ENCODE peak calls at places on chromosomes 1 and 21, in six cellular contexts. C, S, E, P, N and L are unnamed samples.

GRCh38 chr1:220217383-220217988 is 54.8 kb downstream of the RAB3GAP2 start:
- DNase-seq in N (no peak), P (no peak), C (no peak), S (no peak), E (no peak), L (no peak)

GRCh38 chr1:76103034-76103433 is 28.5 kb downstream of the ST6GALNAC3 start:
- DNase-seq in E (no peak), S (no peak), N (no peak), P (no peak), C (no peak), L (no peak)

GRCh38 chr1:37034301-37035013 is at the start of gene GRIK3:
- DNase-seq in N (no peak), P (no peak), S (no peak), E (no peak), C (no peak), L (no peak)

GRCh38 chr1:101237229-101237837 is 514 bp downstream of the S1PR1 start:
- DNase-seq in N (peak), E (no peak), P (peak), S (no peak), C (no peak), L (peak)

GRCh38 chr1:35644204-35644603 is 2.9 kb upstream of the PSMB2 start:
- DNase-seq in P (no peak), N (no peak), S (no peak), E (no peak), C (no peak), L (no peak)

GRCh38 chr1:65470766-65471165 is 50.3 kb downstream of the LEPR start:
- DNase-seq in E (no peak), S (no peak), N (peak), P (no peak), C (no peak), L (no peak)

GRCh38 chr1:79912813-79913212 is 906.3 kb upstream of the ADGRL4 start:
- DNase-seq in N (no peak), P (peak), S (no peak), E (no peak), C (no peak), L (no peak)

GRCh38 chr1:185193756-185194155 is 36.8 kb downstream of the SWT1 start:
- DNase-seq in P (no peak), C (no peak), S (no peak), E (no peak), N (no peak), L (no peak)

GRCh38 chr21:28310711-28311110 is 682.0 kb downstream of the LTN1 start:
- DNase-seq in S (no peak), E (no peak), C (no peak), P (no peak), N (no peak), L (no peak)

GRCh38 chr1:15937146-15937545 is 38.8 kb downstream of the ZBTB17 start:
- DNase-seq in P (no peak), E (no peak), S (no peak), N (no peak), C (no peak), L (no peak)

GRCh38 chr21:41622831-41623548 is 115.0 kb upstream of the TMPRSS2 start:
- DNase-seq in P (peak), S (no peak), C (no peak), E (no peak), N (no peak), L (no peak)

GRCh38 chr1:53603431-53603830 is 135.5 kb downstream of the GLIS1 start:
- DNase-seq in N (no peak), C (no peak), P (no peak), S (no peak), E (no peak), L (no peak)

GRCh38 chr1:204367956-204368355 is 8.2 kb upstream of the PLEKHA6 start:
- DNase-seq in N (no peak), P (no peak), C (no peak), E (no peak), S (no peak), L (no peak)

GRCh38 chr21:39429445-39429844 is 16.1 kb downstream of the LCA5L start:
- DNase-seq in C (no peak), P (no peak), N (no peak), E (no peak), S (no peak), L (no peak)

GRCh38 chr1:910311-910880 is 13.3 kb upstream of the SAMD11 start:
- DNase-seq in N (no peak), S (no peak), P (no peak), E (peak), C (no peak), L (no peak)

GRCh38 chr1:1825217-1825616 is 46.9 kb upstream of the NADK start:
- DNase-seq in S (no peak), E (no peak), N (no peak), C (no peak), P (no peak), L (no peak)

GRCh38 chr1:151314137-151314875 is 12.9 kb downstream of the PI4KB start:
- DNase-seq in S (peak), N (peak), P (peak), C (peak), E (peak), L (peak)

GRCh38 chr1:27410709-27411108 is 18.3 kb downstream of the GPR3 start:
- DNase-seq in E (no peak), P (no peak), S (no peak), N (no peak), C (no peak), L (no peak)

DNA sequence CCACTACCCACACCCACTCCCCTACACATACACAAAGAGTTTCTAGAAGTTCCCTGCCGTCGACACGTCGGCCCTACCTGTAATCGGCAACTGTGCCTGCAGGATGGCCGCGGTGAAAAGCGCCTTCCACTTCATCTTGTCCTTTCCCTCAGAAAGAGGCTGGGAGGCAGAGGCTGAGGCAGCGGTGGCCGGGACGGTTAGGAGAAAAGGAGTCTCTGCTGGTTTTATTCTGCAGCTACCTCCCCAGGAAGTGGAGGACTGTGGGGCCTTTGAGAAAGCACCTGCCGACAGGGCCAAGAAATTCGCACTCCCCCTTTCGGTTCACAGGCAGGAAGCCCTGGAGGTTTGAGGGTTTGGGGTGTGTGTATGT is at the start of gene CD247:
- DNase-seq in E (no peak), S (no peak), P (no peak), C (no peak), N (no peak), L (no peak)
- H3K4me3 ChIP-seq in E (no peak), S (no peak), P (no peak), C (no peak), N (no peak), L (no peak)

GRCh38 chr1:44783697-44784093 is 4.3 kb downstream of the BEST4 start:
- DNase-seq in S (no peak), E (no peak), N (no peak), C (no peak), P (no peak), L (no peak)
- H3K4me3 ChIP-seq in S (no peak), E (peak), N (peak), C (peak), P (no peak), L (peak)

GRCh38 chr21:45456836-45457160 is 51.8 kb downstream of the COL18A1 start:
- DNase-seq in E (peak), S (no peak), C (no peak), P (no peak), N (no peak), L (no peak)

GRCh38 chr21:45454081-45454923 is 49.3 kb downstream of the COL18A1 start:
- DNase-seq in C (no peak), N (no peak), P (no peak), E (peak), S (no peak), L (no peak)

GRCh38 chr21:45454924-45455315 is 50.0 kb downstream of the COL18A1 start:
- DNase-seq in C (no peak), S (no peak), P (no peak), N (no peak), E (no peak), L (no peak)

GRCh38 chr21:45456014-45456835 is 51.3 kb downstream of the COL18A1 start:
- DNase-seq in P (no peak), C (no peak), N (no peak), E (peak), S (no peak), L (no peak)

GRCh38 chr21:45455321-45456013 is 50.5 kb downstream of the COL18A1 start:
- DNase-seq in E (peak), N (no peak), S (no peak), P (peak), C (no peak), L (peak)
- H3K4me3 ChIP-seq in E (no peak), N (no peak), S (no peak), P (no peak), C (no peak), L (peak)

DNA sequence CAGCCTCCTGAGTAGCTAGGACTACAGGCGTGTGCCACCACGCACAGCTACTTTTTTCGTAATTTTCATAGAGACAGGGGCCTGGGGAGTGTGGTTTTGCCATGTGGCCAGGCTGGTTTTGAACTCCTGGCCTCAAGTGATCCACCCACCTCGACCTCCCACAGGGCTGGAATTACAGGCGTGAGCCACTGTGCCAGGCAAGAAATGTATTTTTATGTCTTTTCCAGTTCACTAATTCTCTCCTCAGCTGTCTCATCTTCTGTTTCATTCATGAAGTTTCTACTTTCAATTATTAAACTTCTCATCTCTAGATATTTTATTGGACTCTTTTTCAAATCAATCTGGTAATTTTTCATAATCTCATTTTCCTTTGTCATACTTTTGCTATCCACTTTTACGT is 72.1 kb upstream of the DISP3 start:
- DNase-seq in P (no peak), N (no peak), E (no peak), C (no peak), S (no peak), L (no peak)
- H3K4me3 ChIP-seq in P (no peak), N (no peak), E (no peak), C (no peak), S (no peak), L (no peak)